ENCODE peak calls at places on chromosomes 4 and X, in ten cellular contexts. L is CD8-positive, alpha-beta memory T cell; J is EL; Y is head of caudate nucleus; K is amygdala; M is ecto neural progenitor cell; U is stromal cell of bone marrow; X is endodermal cell; E is psoas muscle; Q is left lung. D is an unnamed sample.

GRCh38 chr4:163603246-163603645 is 108.8 kb downstream of the TMA16 start:
- DNase-seq in L (no peak), J (no peak), Y (no peak), K (no peak), M (no peak), U (no peak), X (no peak), E (no peak), Q (no peak), D (no peak)

GRCh38 chr4:5890063-5890727 is 2.7 kb downstream of the CRMP1 start:
- DNase-seq in L (no peak), J (no peak), Y (peak), K (peak), M (peak), U (no peak), X (peak), E (no peak), Q (no peak), D (peak)

GRCh38 chr4:88818650-88819470 is 121.2 kb upstream of the NAP1L5 start:
- DNase-seq in L (peak), J (peak), Y (peak), K (no peak), M (no peak), U (peak), X (peak), E (peak), Q (peak), D (peak)

GRCh38 chrX:53077207-53078197 is 4.7 kb upstream of the TSPYL2 start:
- DNase-seq in L (no peak), J (no peak), Y (no peak), K (no peak), M (no peak), U (no peak), X (no peak), E (no peak), Q (no peak), D (no peak)

GRCh38 chr4:82721819-82722423 is 76.7 kb downstream of the SCD5 start:
- DNase-seq in L (peak), J (peak), Y (peak), K (no peak), M (no peak), U (no peak), X (no peak), E (no peak), Q (no peak), D (peak)

GRCh38 chrX:19122641-19123009 is 357 bp upstream of the ADGRG2 start:
- DNase-seq in L (no peak), J (no peak), Y (no peak), K (no peak), M (peak), U (no peak), X (no peak), E (no peak), Q (no peak), D (no peak)

GRCh38 chrX:15474058-15474457 is 19.1 kb downstream of the PIR start:
- DNase-seq in L (no peak), J (no peak), Y (no peak), K (no peak), M (no peak), U (no peak), X (no peak), E (no peak), Q (no peak), D (no peak)

GRCh38 chr4:15765306-15765705 is 12.8 kb upstream of the CD38 start:
- DNase-seq in L (no peak), J (no peak), Y (no peak), K (no peak), M (no peak), U (no peak), X (no peak), E (no peak), Q (no peak), D (no peak)

GRCh38 chr4:26731342-26731741 is 129.3 kb upstream of the STIM2 start:
- DNase-seq in L (no peak), J (no peak), Y (no peak), K (no peak), M (no peak), U (no peak), X (no peak), E (no peak), Q (no peak), D (no peak)

GRCh38 chr4:177322156-177322685 is 12.5 kb downstream of the NEIL3 start:
- DNase-seq in L (no peak), J (no peak), Y (no peak), K (no peak), M (no peak), U (no peak), X (no peak), E (no peak), Q (no peak), D (no peak)